ENCODE peak calls at places on chromosomes 6 and 20, in seven cellular contexts. A is prostate gland, B is gastrocnemius medialis, Y is PC-9, X is psoas muscle, S is GM12878, C is stomach. W is an unnamed sample. For H3K27me3, the result is how much of the 10 kb centered on the place peaks cover.

GRCh38 chr6:89411269-89412070 is 603 bp downstream of the RRAGD start:
- DNase-seq in Y (no peak), X (peak), S (no peak), C (peak), A (no peak), B (peak), W (peak)

GRCh38 chr6:53795254-53795701 is 473 bp downstream of the LRRC1 start:
- DNase-seq in A (peak), B (no peak), C (peak), X (no peak), S (no peak), Y (peak), W (no peak)

GRCh38 chr6:73349311-73349710 is 4.8 kb downstream of the DPPA5 start:
- DNase-seq in S (no peak), C (no peak), A (no peak), B (no peak), X (no peak), Y (no peak), W (peak)

GRCh38 chr6:97497713-97498331 is 214.8 kb upstream of the MMS22L start:
- DNase-seq in S (peak), X (peak), Y (peak), C (peak), A (peak), B (peak), W (peak)

GRCh38 chr20:63892402-63892801 is 2.5 kb upstream of the DNAJC5 start:
- DNase-seq in X (no peak), S (no peak), Y (no peak), B (no peak), C (no peak), A (no peak), W (no peak)

GRCh38 chr20:652611-653109 is 340 bp downstream of the SRXN1 start:
- DNase-seq in B (no peak), C (peak), X (no peak), A (no peak), S (no peak), Y (no peak), W (no peak)

GRCh38 chr6:24854077-24854670 is 55.5 kb upstream of the ARMH2 start:
- DNase-seq in Y (no peak), X (no peak), S (no peak), B (no peak), A (no peak), C (no peak), W (no peak)

GRCh38 chr6:163249651-163250101 is 164.8 kb upstream of the QKI start:
- DNase-seq in S (no peak), B (no peak), Y (no peak), C (no peak), X (no peak), A (no peak), W (no peak)

GRCh38 chr6:40931927-40932326 is 107.1 kb downstream of the UNC5CL start:
- DNase-seq in X (no peak), Y (no peak), C (no peak), S (no peak), A (no peak), B (no peak), W (no peak)

GRCh38 chr6:150373260-150373701 is 4.5 kb downstream of the IYD start:
- DNase-seq in C (no peak), S (no peak), Y (no peak), A (no peak), B (no peak), X (no peak), W (no peak)

GRCh38 chr6:90644492-90644891 is 57.6 kb upstream of the MAP3K7 start:
- DNase-seq in A (no peak), C (no peak), B (no peak), S (no peak), X (no peak), Y (no peak), W (no peak)

GRCh38 chr6:163415620-163416379 is 1.3 kb downstream of the QKI start:
- DNase-seq in X (peak), Y (no peak), C (peak), B (peak), A (peak), S (peak), W (peak)

GRCh38 chr6:164612731-164613130 is 696.7 kb downstream of the C6orf118 start:
- DNase-seq in Y (no peak), X (no peak), C (no peak), A (no peak), B (no peak), S (no peak), W (no peak)

GRCh38 chr6:125285936-125286335 is 15.8 kb downstream of the HDDC2 start:
- DNase-seq in A (no peak), S (no peak), C (no peak), X (no peak), B (no peak), Y (no peak), W (no peak)

GRCh38 chr6:73343164-73343563 is 10.9 kb downstream of the DPPA5 start:
- DNase-seq in S (no peak), Y (no peak), A (no peak), X (no peak), C (no peak), B (no peak), W (no peak)

GRCh38 chr6:57313711-57314471 is 3.5 kb upstream of the PRIM2 start:
- DNase-seq in X (no peak), C (no peak), S (no peak), B (no peak), A (peak), Y (peak), W (no peak)

GRCh38 chr20:9269280-9269971 is 200.5 kb downstream of the PLCB4 start:
- DNase-seq in S (no peak), B (no peak), A (no peak), X (no peak), C (no peak), Y (no peak), W (no peak)

GRCh38 chr6:78598966-78599365 is 268.4 kb upstream of the IRAK1BP1 start:
- DNase-seq in S (no peak), C (no peak), Y (peak), B (no peak), A (no peak), X (no peak), W (no peak)

GRCh38 chr20:56800088-56800487 is 171.0 kb downstream of the TFAP2C start:
- DNase-seq in S (no peak), Y (no peak), C (no peak), A (no peak), B (no peak), X (no peak), W (no peak)

DNA sequence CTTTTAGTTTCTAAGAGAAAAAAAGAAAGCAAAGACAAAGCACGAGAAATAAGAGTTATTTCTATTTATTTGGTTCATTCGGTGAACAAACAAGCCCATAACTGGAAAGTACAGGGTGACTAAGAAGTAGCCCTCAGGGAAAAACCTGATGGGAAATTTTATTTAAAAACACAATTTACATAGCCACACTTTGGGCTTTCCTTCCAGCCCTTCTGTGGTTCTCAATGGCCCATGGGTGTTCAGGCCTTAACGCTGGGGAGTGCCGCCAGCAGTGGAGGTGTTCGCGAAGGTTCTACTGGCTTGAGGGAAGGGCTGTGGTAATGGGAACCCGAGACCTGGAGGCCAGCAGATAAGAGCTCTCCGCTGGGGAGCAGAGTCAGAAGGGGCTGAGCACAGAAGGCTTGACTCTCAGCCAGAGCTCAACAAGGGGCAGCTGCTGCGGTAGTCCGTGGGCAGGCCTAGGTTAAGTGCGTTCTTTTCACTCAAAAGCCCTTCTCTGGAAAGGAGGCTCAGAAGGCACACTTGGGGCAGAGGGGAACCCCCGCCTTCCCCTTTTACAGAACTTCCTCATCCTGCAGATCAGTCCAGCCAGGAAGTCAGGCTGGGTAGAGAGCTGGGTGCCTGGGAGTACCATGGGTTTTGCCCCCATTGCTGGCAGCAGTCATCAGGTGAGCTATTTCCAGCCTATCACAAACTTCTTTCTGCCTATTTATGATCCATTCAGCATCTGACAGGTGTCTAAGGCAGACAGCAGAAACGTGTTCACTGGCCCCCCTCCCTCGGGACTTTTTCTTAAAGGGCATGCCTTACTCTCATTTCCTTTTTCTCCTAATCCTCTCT is 8.8 kb upstream of the CD83 start:
- DNase-seq in X (peak), Y (no peak), S (peak), B (no peak), C (peak), A (no peak), W (no peak)
- H3K4me3 ChIP-seq in X (no peak), Y (no peak), S (peak), B (no peak), C (no peak), A (no peak), W (no peak)

GRCh38 chr6:1966713-1967112 is 278.7 kb downstream of the GMDS start:
- DNase-seq in B (no peak), C (no peak), A (no peak), S (no peak), X (no peak), Y (no peak), W (no peak)

GRCh38 chr6:1960484-1961142 is 284.8 kb downstream of the GMDS start:
- DNase-seq in X (no peak), Y (no peak), B (no peak), C (peak), A (no peak), S (no peak), W (no peak)

GRCh38 chr6:1970151-1970561 is 275.2 kb downstream of the GMDS start:
- DNase-seq in Y (no peak), S (no peak), X (no peak), B (no peak), C (no peak), A (no peak), W (peak)

GRCh38 chr6:1962201-1962600 is 283.2 kb downstream of the GMDS start:
- DNase-seq in X (no peak), S (no peak), Y (no peak), A (no peak), C (no peak), B (no peak), W (no peak)

DNA sequence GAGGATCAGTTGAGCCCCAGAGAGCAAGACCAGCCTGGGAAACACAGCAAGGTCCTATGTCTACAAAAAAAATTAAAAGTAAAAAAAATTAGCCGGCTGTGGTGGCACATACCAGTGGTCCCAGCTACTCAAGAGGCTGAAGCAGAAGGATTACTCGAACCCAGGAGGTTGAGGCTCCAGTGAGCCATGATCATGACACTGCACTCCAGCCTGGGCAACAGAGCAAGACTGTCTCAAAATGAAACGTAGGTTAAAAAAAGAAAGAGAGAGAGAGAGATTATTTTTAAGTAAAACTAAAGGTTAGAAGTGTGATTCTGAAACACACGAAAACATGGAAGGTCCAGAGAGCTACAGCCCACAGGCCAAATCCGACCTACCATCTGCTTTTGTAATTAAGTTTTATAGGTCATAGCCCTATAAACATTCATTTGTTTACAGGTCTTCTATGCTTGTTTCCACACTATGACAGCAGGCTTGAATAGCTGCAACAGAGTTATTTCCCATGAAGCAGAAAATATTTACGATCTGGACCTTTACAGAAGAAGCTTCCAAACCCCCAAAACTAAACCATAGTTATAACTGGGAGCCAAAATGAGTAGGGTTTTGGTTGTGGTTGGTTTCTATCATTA is 279.7 kb downstream of the GMDS start:
- DNase-seq in C (no peak), S (no peak), B (no peak), Y (no peak), X (no peak), A (no peak), W (no peak)
- H3K27me3 ChIP-seq in C (under half), S (under half), B (under half), Y (under half), X (under half), A (under half), W (under half)

GRCh38 chr6:110287462-110288341 is 70.4 kb downstream of the METTL24 start:
- DNase-seq in S (no peak), A (no peak), B (no peak), X (no peak), C (no peak), Y (no peak), W (no peak)
- H3K4me3 ChIP-seq in S (no peak), A (no peak), B (no peak), X (no peak), C (no peak), Y (no peak), W (no peak)

DNA sequence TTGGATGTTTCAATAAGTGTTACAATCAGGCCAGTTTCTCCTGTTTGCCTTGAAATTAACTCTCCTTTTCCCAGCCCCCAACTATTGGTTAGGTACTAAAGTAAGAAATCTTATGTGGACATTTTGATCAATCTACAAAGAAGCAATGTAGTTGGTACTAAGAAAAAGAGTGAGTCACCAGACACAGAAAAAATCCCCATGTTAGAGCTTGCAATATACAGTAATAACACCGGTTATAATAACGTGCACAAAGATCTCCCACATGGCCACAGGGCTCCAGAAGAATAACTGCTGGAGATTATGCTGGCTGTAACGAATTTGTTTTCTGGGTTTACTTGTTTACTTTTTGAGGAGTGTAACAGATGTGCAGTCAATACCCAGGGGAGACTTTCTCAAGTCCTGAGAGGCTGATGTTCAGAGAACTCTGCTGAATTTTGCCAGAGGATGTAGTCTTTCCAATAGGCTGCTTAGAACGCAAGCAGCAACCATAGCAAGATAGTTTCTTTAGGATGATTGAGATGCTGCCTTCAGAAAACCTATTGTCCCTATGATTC is 166.2 kb upstream of the SPACA1 start:
- DNase-seq in Y (no peak), C (no peak), S (no peak), X (no peak), A (no peak), B (no peak), W (no peak)
- H3K27me3 ChIP-seq in Y (under half), C (under half), S (under half), X (under half), A (under half), B (under half), W (under half)

GRCh38 chr6:26031151-26031594 is 56.1 kb upstream of the HFE start:
- DNase-seq in A (no peak), B (no peak), C (no peak), X (no peak), Y (peak), S (no peak), W (no peak)

GRCh38 chr6:26029857-26030653 is 57.2 kb upstream of the HFE start:
- DNase-seq in A (no peak), X (no peak), S (no peak), Y (no peak), B (no peak), C (no peak), W (no peak)

GRCh38 chr6:26029570-26029856 is 57.7 kb upstream of the HFE start:
- DNase-seq in A (no peak), C (no peak), Y (no peak), S (no peak), B (no peak), X (no peak), W (no peak)

GRCh38 chr6:26031595-26032386 is 55.4 kb upstream of the HFE start:
- DNase-seq in Y (peak), A (peak), S (peak), B (peak), C (peak), X (peak), W (peak)

GRCh38 chr6:26030716-26031115 is 56.5 kb upstream of the HFE start:
- DNase-seq in B (no peak), A (no peak), Y (no peak), X (no peak), S (no peak), C (no peak), W (no peak)
- H3K4me3 ChIP-seq in B (no peak), A (no peak), Y (peak), X (no peak), S (no peak), C (no peak), W (peak)

DNA sequence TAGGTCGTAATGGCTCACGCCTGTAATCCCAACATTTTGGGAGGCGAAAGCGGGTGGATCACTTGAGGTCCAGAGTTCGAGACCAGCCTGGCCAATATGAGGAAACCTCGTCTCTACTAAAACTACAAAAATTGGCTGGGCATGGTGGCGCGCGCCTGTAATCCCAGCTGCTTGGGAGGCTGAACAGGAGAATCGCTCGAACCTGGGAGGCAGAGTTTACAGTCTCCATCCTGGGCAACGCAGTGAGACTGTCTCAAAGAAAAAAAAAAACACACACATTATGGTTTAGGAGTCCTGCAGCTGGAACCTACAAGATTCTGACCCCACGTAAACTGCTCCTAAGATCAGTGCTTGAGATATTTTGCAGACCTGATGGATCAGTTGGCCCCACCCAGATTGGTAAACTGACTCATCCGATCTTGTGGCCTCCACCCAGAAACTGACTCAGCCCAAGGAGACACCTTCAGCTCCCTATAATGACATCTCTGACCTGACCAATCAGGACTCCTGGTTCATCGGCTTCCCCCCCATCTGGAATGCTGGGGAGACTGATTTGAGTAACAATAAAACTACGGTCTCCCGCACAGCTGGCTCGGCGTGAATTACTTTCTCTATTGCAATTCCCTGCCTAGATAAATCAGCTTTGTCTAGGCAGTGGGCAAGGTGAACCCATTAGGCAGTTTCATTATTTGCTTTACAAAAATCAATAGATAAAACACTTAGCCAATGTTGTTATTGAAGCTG is 96.2 kb upstream of the BTN3A2 start:
- DNase-seq in S (no peak), Y (peak), X (no peak), C (no peak), B (no peak), A (no peak), W (peak)
- H3K27me3 ChIP-seq in S (under half), Y (under half), X (under half), C (under half), B (under half), A (under half), W (under half)

GRCh38 chr6:138334963-138335362 is 42.7 kb upstream of the SMIM28 start:
- DNase-seq in B (no peak), A (no peak), X (no peak), Y (no peak), S (no peak), C (no peak), W (no peak)

GRCh38 chr6:138330763-138331162 is 46.9 kb upstream of the SMIM28 start:
- DNase-seq in C (no peak), B (no peak), X (no peak), Y (no peak), A (no peak), S (no peak), W (no peak)

GRCh38 chr6:138331444-138331843 is 46.3 kb upstream of the SMIM28 start:
- DNase-seq in C (no peak), Y (no peak), X (no peak), S (no peak), A (no peak), B (no peak), W (no peak)

GRCh38 chr6:138334000-138334399 is 43.7 kb upstream of the SMIM28 start:
- DNase-seq in X (no peak), S (no peak), B (no peak), C (no peak), Y (no peak), A (no peak), W (no peak)

GRCh38 chr6:138331984-138332383 is 45.7 kb upstream of the SMIM28 start:
- DNase-seq in X (no peak), A (no peak), C (no peak), S (no peak), B (no peak), Y (no peak), W (peak)
- H3K4me3 ChIP-seq in X (no peak), A (no peak), C (no peak), S (no peak), B (no peak), Y (no peak), W (peak)

GRCh38 chr20:21397341-21398108 is at the start of gene NKX2-4:
- DNase-seq in X (no peak), C (no peak), S (no peak), A (no peak), B (no peak), Y (no peak), W (peak)
- H3K27me3 ChIP-seq in X (under half), C (under half), S (under half), A (half or more), B (half or more), Y (under half), W (half or more)

GRCh38 chr20:10902174-10902573 is 228.4 kb upstream of the JAG1 start:
- DNase-seq in X (no peak), B (no peak), Y (no peak), C (no peak), S (no peak), A (no peak), W (no peak)
- H3K4me3 ChIP-seq in X (no peak), B (no peak), Y (no peak), C (no peak), S (no peak), A (no peak), W (no peak)

DNA sequence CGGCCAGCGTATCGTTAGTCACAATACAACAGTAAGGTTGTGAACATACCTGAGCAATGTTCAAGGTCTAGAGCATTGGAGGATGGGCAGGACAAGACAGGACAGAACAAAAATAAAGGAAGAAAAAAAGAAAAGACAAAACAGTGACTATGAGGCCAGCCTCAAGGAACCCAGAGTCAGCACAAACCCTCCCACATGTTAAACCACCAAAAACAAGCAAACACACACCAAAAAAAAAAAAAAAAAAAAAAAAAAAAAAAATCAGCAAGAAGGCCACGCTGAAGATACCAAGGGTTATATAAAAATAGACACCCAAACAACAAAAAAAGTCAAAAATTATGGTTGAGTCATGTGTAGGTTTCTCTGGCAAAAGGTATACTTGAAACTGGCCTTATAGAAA is 12.8 kb downstream of the MED23 start:
- DNase-seq in X (no peak), Y (no peak), C (no peak), B (no peak), A (no peak), S (no peak), W (no peak)
- H3K27me3 ChIP-seq in X (under half), Y (under half), C (under half), B (under half), A (under half), S (under half), W (under half)